ENCODE peak calls at places on chromosomes 3 and 15, in five cellular contexts. V is endothelial cell of umbilical vein, M is coronary artery, U is cardiac muscle cell, Q is neural progenitor cell. A is an unnamed sample.

GRCh38 chr15:92571824-92572223 is 83.8 kb downstream of the FAM174B start:
- DNase-seq in V (no peak), M (no peak), U (no peak), Q (no peak), A (no peak)

GRCh38 chr3:32226875-32227500 is 11.5 kb upstream of the CMTM8 start:
- DNase-seq in V (peak), M (no peak), U (no peak), Q (no peak), A (no peak)

GRCh38 chr3:151228291-151229125 is 25.5 kb upstream of the GPR171 start:
- DNase-seq in V (peak), M (no peak), U (no peak), Q (no peak), A (peak)

GRCh38 chr15:63056843-63057242 is 14.3 kb downstream of the TPM1 start:
- DNase-seq in V (no peak), M (no peak), U (no peak), Q (no peak), A (peak)

GRCh38 chr3:37543692-37544091 is 318.0 kb upstream of the CTDSPL start:
- DNase-seq in V (no peak), M (no peak), U (no peak), Q (peak), A (no peak)

GRCh38 chr3:156171517-156172267 is 51.3 kb downstream of the KCNAB1 start:
- DNase-seq in V (no peak), M (no peak), U (no peak), Q (no peak), A (no peak)

GRCh38 chr3:187739125-187739560 is 6.1 kb downstream of the BCL6 start:
- DNase-seq in V (no peak), M (peak), U (no peak), Q (no peak), A (peak)

GRCh38 chr3:141367038-141367730 is 1.1 kb upstream of the ZBTB38 start:
- DNase-seq in V (peak), M (peak), U (no peak), Q (no peak), A (no peak)

GRCh38 chr15:79339588-79340314 is 28.8 kb downstream of the TMED3 start:
- DNase-seq in V (peak), M (no peak), U (peak), Q (peak), A (peak)

GRCh38 chr3:46187876-46188275 is 20.2 kb downstream of the CCR1 start:
- DNase-seq in V (no peak), M (no peak), U (no peak), Q (no peak), A (no peak)

GRCh38 chr3:171810278-171811058 is at the start of gene PLD1:
- DNase-seq in V (peak), M (no peak), U (peak), Q (peak), A (peak)

GRCh38 chr15:31266712-31267111 is 59.9 kb upstream of the KLF13 start:
- DNase-seq in V (no peak), M (peak), U (no peak), Q (peak), A (peak)

GRCh38 chr15:101698314-101698713 is 26.0 kb downstream of the TARS3 start:
- DNase-seq in V (no peak), M (no peak), U (no peak), Q (no peak), A (no peak)

GRCh38 chr3:48607519-48607918 is 1.9 kb downstream of the UQCRC1 start:
- DNase-seq in V (no peak), M (no peak), U (no peak), Q (no peak), A (no peak)

GRCh38 chr3:14412831-14413380 is 10.5 kb downstream of the SLC6A6 start:
- DNase-seq in V (no peak), M (no peak), U (no peak), Q (peak), A (no peak)

GRCh38 chr3:16842710-16843270 is 42.0 kb upstream of the PLCL2 start:
- DNase-seq in V (no peak), M (no peak), U (no peak), Q (no peak), A (no peak)

GRCh38 chr3:150238995-150239612 is 169.0 kb upstream of the TSC22D2 start:
- DNase-seq in V (no peak), M (no peak), U (peak), Q (peak), A (no peak)

GRCh38 chr3:140845878-140846277 is 95.8 kb upstream of the SLC25A36 start:
- DNase-seq in V (no peak), M (no peak), U (no peak), Q (no peak), A (no peak)

GRCh38 chr15:101428758-101429157 is 60.7 kb downstream of the PCSK6 start:
- DNase-seq in V (no peak), M (no peak), U (no peak), Q (no peak), A (no peak)

GRCh38 chr3:141547791-141548190 is 61.0 kb downstream of the RASA2 start:
- DNase-seq in V (no peak), M (no peak), U (no peak), Q (no peak), A (no peak)

GRCh38 chr15:66842710-66843441 is 140.8 kb downstream of the SMAD6 start:
- DNase-seq in V (peak), M (peak), U (peak), Q (peak), A (peak)

GRCh38 chr15:93420050-93420452 is 331.0 kb upstream of the RGMA start:
- DNase-seq in V (no peak), M (no peak), U (no peak), Q (no peak), A (no peak)

GRCh38 chr15:100041380-100041779 is 300.4 kb downstream of the ADAMTS17 start:
- DNase-seq in V (no peak), M (peak), U (no peak), Q (no peak), A (no peak)

GRCh38 chr3:34196914-34197313 is 398.5 kb downstream of the PDCD6IP start:
- DNase-seq in V (no peak), M (no peak), U (no peak), Q (no peak), A (no peak)

GRCh38 chr3:65939841-65940246 is 98.9 kb downstream of the MAGI1 start:
- DNase-seq in V (no peak), M (no peak), U (no peak), Q (no peak), A (peak)

GRCh38 chr15:67290319-67290718 is 35.7 kb downstream of the IQCH start:
- DNase-seq in V (no peak), M (no peak), U (no peak), Q (no peak), A (no peak)

GRCh38 chr15:40459391-40460015 is 11.3 kb upstream of the CHST14 start:
- DNase-seq in V (no peak), M (no peak), U (no peak), Q (no peak), A (no peak)

GRCh38 chr3:140545756-140546155 is 132.1 kb upstream of the TRIM42 start:
- DNase-seq in V (no peak), M (no peak), U (no peak), Q (no peak), A (no peak)

GRCh38 chr15:82178061-82178460 is 84.5 kb downstream of the EFL1 start:
- DNase-seq in V (no peak), M (no peak), U (no peak), Q (no peak), A (no peak)

GRCh38 chr15:65979316-65979715 is 110.0 kb downstream of the RAB11A start:
- DNase-seq in V (no peak), M (no peak), U (no peak), Q (no peak), A (no peak)

GRCh38 chr15:60208708-60209107 is 189.1 kb downstream of the ANXA2 start:
- DNase-seq in V (no peak), M (no peak), U (peak), Q (no peak), A (peak)

GRCh38 chr3:19427417-19428149 is 279.3 kb downstream of the KCNH8 start:
- DNase-seq in V (no peak), M (no peak), U (no peak), Q (no peak), A (no peak)

GRCh38 chr3:142028174-142028833 is 121.0 kb downstream of the TFDP2 start:
- DNase-seq in V (peak), M (no peak), U (peak), Q (peak), A (peak)

GRCh38 chr3:61580982-61581654 is 19.7 kb downstream of the PTPRG start:
- DNase-seq in V (no peak), M (no peak), U (no peak), Q (peak), A (no peak)

DNA sequence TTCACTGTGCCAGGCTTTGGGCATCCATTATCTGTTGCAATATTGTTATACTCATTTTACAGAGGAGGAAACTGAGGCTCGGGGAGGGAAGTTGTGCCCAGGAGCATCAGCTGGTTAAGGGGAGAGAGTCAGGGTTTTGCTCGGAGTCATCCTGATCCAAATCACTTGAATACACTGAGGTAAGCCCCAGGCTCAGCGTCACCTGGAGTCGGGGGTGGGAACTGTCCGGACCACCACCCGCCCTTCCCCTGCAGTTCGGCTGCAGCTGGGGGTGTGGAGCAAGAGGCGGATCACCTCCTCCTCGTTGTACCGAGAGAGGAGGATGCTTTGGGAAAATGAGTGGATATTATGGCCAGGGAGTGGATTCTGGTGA is 646 bp downstream of the HRH1 start:
- DNase-seq in V (no peak), M (no peak), U (no peak), Q (peak), A (no peak)
- TF ChIP-seq CTCF in V (peak), M (no peak), U (no peak), Q (no peak), A (no peak)

DNA sequence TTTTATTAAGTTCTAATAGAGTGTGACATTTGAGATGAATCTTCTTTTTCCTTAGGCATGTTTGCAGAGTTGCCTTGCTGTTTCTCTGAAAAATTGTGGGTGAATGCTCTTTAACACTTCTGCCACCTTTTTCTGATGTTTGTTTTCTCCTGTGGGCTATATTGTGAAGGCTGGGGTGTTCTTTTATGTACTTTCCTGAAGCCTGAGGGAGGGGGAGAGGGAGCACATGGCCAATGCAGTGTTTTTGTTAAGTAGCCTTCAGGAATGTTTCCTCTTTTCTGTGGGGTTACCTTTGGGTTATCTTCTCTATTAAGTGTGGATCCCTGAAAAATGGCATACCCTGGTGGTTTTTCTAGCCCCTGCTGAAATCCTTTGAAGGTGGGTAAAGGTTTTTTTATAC is 50.2 kb downstream of the CMC1 start:
- DNase-seq in V (no peak), M (no peak), U (no peak), Q (peak), A (no peak)
- H3K27ac ChIP-seq in V (no peak), M (no peak), U (no peak), Q (no peak), A (no peak)

GRCh38 chr3:195526492-195526891 is 16.6 kb downstream of the PPP1R2 start:
- DNase-seq in V (no peak), M (no peak), U (no peak), Q (no peak), A (no peak)

GRCh38 chr3:195524171-195524896 is 18.8 kb downstream of the PPP1R2 start:
- DNase-seq in V (no peak), M (no peak), U (no peak), Q (no peak), A (no peak)

GRCh38 chr3:195517030-195517429 is 26.1 kb downstream of the PPP1R2 start:
- DNase-seq in V (no peak), M (no peak), U (no peak), Q (no peak), A (no peak)

DNA sequence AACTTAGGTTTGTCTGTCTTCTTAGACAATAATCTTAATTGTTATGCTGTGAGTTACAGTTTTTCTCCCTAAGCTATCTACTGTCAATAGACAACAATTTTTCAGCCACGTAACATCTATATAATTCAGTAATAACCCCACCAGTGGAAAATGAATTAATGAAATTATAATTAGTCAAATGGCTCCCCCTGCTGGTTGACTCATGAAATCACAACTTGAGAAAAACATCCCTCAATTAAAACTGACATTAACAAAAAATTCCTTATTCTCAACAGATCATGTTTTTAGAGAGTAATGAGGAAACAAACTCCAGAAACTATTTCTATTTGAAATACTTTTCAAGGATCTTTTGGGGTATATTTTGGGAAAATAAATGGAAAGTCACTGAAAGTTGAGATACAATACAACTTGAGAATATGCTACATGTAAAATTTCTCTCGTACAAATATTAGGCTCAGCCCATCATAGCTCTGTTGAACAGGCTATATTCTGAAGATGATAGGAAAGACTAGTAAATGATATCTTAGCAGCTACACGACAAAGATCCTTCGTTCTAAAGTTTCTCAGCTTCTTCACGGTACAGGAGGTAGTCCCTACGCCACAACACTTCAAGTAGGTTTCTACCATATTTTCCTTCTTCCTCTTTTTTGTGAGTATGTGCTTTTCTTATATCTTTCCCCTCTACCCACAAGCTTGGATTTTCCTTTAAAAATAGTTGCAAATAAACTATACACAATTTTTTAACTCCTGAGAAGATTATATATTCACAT is 20.7 kb downstream of the PPP1R2 start:
- DNase-seq in V (peak), M (no peak), U (peak), Q (peak), A (no peak)
- TF ChIP-seq CTCF in V (peak), M (peak), U (peak), Q (peak), A (peak)

GRCh38 chr3:13019243-13019701 is 54.0 kb downstream of the IQSEC1 start:
- DNase-seq in V (no peak), M (no peak), U (peak), Q (peak), A (peak)
- H3K27ac ChIP-seq in V (no peak), M (peak), U (no peak), Q (no peak), A (peak)

GRCh38 chr3:159249472-159250131 is 447.7 kb downstream of the MFSD1 start:
- DNase-seq in V (no peak), M (no peak), U (no peak), Q (no peak), A (no peak)

GRCh38 chr3:159250961-159251360 is 449.1 kb downstream of the MFSD1 start:
- DNase-seq in V (no peak), M (no peak), U (no peak), Q (no peak), A (no peak)

GRCh38 chr3:159252274-159252673 is 450.4 kb downstream of the MFSD1 start:
- DNase-seq in V (peak), M (no peak), U (no peak), Q (no peak), A (no peak)

GRCh38 chr3:159253860-159254259 is 452.0 kb downstream of the MFSD1 start:
- DNase-seq in V (peak), M (no peak), U (no peak), Q (no peak), A (no peak)

DNA sequence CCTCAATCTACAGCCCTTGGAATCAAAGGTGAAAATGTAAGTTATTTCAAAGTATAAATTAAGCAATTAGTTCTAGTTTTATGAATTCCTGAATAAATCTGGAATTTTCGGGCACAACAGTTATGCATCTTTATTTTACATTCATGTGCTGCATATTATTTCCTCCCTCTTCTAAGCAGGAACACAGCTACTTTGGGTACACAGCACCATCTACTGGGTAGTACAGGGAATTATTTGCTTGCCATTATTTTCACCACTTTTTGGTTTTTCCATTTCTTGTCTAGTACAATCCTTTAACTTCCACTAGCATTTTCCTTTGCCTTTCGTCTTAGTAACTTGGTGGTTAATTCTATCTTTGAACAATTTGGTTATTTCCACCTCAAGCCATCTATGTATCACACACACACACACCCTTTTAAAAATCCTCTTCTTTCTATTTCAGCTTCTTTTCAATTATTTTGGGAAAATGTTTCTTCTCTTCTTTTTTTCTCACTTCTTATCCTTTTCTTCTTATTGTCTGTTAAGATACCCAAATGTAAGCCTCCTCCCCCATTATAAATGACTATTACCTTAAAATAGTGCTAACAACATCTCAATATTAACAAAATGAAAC is 451.0 kb downstream of the MFSD1 start:
- DNase-seq in V (peak), M (no peak), U (peak), Q (peak), A (no peak)
- TF ChIP-seq CTCF in V (peak), M (no peak), U (peak), Q (peak), A (peak)

GRCh38 chr3:69747511-69748248 is 8.4 kb downstream of the MITF start:
- DNase-seq in V (no peak), M (no peak), U (no peak), Q (no peak), A (no peak)
- H3K27ac ChIP-seq in V (no peak), M (peak), U (no peak), Q (no peak), A (no peak)

DNA sequence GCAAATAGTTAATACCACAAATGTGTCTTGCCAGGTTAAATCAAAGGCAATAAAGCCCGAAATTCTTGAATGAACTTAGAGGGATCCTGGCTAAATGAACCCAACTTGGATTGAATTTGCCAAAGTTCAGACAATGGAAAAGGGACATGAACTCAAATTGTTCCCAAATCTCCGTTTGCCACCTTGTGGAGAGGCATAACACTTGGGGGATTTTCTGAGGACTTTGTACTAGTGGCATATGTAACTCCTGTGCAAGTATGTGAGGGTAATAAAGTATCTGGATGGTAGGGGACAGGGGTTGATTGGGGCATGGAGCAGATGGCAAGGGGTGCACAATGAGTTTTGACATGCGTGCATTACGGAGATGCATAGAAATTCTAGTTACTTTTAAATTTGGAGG is 1.3 kb upstream of the TCAIM start:
- DNase-seq in V (no peak), M (no peak), U (peak), Q (no peak), A (no peak)
- TF ChIP-seq CTCF in V (no peak), M (no peak), U (no peak), Q (no peak), A (no peak)

DNA sequence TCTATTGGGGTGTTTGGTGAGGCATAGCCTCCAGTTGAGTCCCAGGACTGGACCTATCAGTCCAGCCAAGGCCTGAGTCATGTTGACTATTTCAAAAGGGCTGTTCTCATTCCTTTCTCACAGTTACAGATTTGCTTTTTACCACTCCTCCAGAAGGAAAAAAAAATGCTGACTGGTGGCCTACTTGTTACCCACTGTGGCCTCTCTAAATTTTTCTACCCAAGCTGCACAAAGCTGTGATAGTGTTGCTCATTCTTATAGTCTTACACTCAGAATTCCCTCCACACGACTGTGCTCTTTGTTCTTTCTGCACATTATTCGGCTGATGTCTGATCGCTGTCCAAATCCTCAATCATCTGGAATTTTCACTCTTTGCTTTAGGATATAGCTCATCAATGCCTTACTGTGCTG is 1142.2 kb downstream of the IGSF11 start:
- DNase-seq in V (no peak), M (no peak), U (no peak), Q (no peak), A (no peak)
- H3K27ac ChIP-seq in V (no peak), M (no peak), U (no peak), Q (no peak), A (no peak)

A was measured in thyroid gland.